ENCODE peak calls at places on chromosomes 2 and 18, in four cellular contexts. F is stomach, I is RWPE2, W is A549. Y is an unnamed sample.

GRCh38 chr18:68480196-68480595 is 234.7 kb downstream of the TMX3 start:
- DNase-seq in I (no peak), W (no peak), F (no peak), Y (no peak)

GRCh38 chr2:197073701-197074433 is 147.4 kb upstream of the PGAP1 start:
- DNase-seq in I (no peak), W (no peak), F (peak), Y (no peak)

GRCh38 chr2:222268311-222268980 is 30.4 kb downstream of the PAX3 start:
- DNase-seq in I (no peak), F (no peak), W (no peak), Y (no peak)

GRCh38 chr2:191571163-191571769 is 106.7 kb upstream of the NABP1 start:
- DNase-seq in F (no peak), W (peak), I (no peak), Y (peak)

GRCh38 chr18:54742654-54743053 is 85.6 kb upstream of the RAB27B start:
- DNase-seq in W (no peak), I (no peak), F (peak), Y (peak)

GRCh38 chr2:99880148-99880983 is 262.0 kb downstream of the AFF3 start:
- DNase-seq in W (no peak), I (peak), F (no peak), Y (no peak)

GRCh38 chr18:57052759-57053158 is 94.1 kb upstream of the BOD1L2 start:
- DNase-seq in W (no peak), F (no peak), I (no peak), Y (no peak)

GRCh38 chr2:5691659-5692529 is at the start of gene SOX11:
- DNase-seq in W (no peak), I (no peak), F (no peak), Y (peak)

GRCh38 chr2:202079289-202079688 is 6.2 kb downstream of the KIAA2012 start:
- DNase-seq in I (no peak), F (no peak), W (no peak), Y (no peak)

GRCh38 chr2:54859997-54860701 is 136.7 kb downstream of the EML6 start:
- DNase-seq in F (no peak), W (peak), I (no peak), Y (peak)

GRCh38 chr18:8841781-8842485 is 136.6 kb downstream of the MTCL1 start:
- DNase-seq in F (no peak), I (no peak), W (no peak), Y (no peak)

GRCh38 chr2:26178746-26179436 is 6.0 kb downstream of the GAREM2 start:
- DNase-seq in W (no peak), I (no peak), F (peak), Y (no peak)

GRCh38 chr18:28766721-28767120 is 589.8 kb upstream of the CDH2 start:
- DNase-seq in F (no peak), W (no peak), I (no peak), Y (no peak)

GRCh38 chr2:54801422-54801821 is 78.0 kb downstream of the EML6 start:
- DNase-seq in F (no peak), I (no peak), W (no peak), Y (no peak)

GRCh38 chr2:180656455-180656847 is 324.0 kb upstream of the UBE2E3 start:
- DNase-seq in I (no peak), W (peak), F (no peak), Y (no peak)

GRCh38 chr18:59469463-59470180 is 110.6 kb upstream of the LMAN1 start:
- DNase-seq in I (no peak), F (no peak), W (no peak), Y (no peak)

GRCh38 chr18:34709631-34710429 is at the start of gene DTNA:
- DNase-seq in I (no peak), W (no peak), F (no peak), Y (peak)

GRCh38 chr2:239985356-239985755 is 39.8 kb downstream of the NDUFA10 start:
- DNase-seq in I (no peak), W (no peak), F (no peak), Y (no peak)

GRCh38 chr2:152391318-152391717 is 56.3 kb downstream of the FMNL2 start:
- DNase-seq in W (no peak), I (no peak), F (no peak), Y (no peak)

GRCh38 chr2:213232649-213233437 is 51.4 kb upstream of the SPAG16 start:
- DNase-seq in I (no peak), W (no peak), F (no peak), Y (no peak)

GRCh38 chr2:65142515-65142914 is 12.6 kb upstream of the RAB1A start:
- DNase-seq in I (no peak), F (no peak), W (no peak), Y (no peak)

GRCh38 chr2:30412392-30413321 is 34.4 kb upstream of the LCLAT1 start:
- DNase-seq in I (no peak), W (no peak), F (no peak), Y (no peak)

GRCh38 chr2:9310390-9310789 is 103.8 kb downstream of the ASAP2 start:
- DNase-seq in W (peak), F (peak), I (no peak), Y (peak)

DNA sequence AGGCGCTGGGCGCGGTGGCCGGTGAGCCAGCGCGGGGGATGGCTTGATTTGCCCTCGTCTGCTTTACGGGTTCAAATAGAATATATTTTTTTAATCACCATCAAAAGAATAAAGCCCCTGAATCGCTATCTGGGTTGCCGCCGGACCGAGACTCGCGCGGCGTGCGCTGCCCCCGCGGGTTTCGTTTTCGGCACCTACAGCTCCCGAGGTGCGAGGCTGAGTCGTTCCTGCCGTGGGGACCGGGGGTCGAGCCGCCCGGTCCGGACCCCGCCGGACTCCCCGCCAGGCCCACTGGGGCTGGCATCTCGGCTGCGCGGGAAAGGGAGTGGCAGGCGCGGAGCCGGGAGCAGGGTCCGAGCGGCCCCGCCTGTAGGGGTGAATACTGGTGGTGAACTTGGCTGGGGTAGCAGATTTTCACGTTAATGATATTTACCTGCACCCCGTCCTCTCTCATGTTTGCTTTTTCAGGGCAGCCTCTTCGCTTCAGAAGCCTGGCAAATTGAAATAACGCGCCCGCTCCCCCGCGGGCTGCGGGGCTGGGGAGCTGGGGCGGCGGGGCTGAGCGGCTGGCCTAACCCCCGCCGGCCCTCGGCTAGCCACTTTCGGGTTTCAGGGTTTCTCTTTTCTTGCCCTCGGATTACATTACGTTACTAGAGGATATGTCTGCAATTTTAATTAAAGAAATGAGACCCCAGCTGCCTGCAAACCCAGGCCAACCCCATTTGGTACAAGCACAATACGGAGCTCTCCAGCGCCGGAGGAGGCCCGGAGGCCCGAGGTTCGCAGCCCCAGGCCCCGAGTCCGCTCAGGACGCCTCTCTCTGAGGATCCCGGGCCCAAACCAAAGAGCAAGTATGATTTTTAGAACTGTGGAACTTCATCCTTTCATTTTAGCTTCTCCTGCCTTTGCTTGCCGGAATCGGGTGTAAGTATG is 1.7 kb upstream of the CELF4 start:
- DNase-seq in F (no peak), I (no peak), W (no peak), Y (no peak)
- H3K4me3 ChIP-seq in F (peak), I (peak), W (peak), Y (no peak)

DNA sequence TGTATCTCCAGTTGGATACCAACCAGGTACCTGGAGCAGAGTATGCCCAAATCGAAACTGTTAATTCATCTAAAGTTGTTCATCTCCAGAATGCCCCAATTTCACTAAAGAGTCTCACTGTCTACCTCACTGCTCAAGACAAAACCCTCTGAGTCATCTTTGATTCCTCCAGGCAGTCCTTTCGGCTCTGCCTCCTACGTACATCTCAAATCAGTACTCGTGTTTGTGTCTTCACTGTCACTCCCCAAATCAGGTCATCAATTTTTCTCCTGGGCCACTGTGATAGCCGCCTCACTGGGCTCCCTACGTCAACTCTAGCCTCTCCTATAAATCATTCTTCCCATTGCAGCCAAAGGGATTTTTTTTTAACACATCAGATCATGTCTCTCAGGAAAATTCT is 42.1 kb upstream of the TTC39C start:
- DNase-seq in W (no peak), I (no peak), F (no peak), Y (no peak)
- TF ChIP-seq CTCF in W (no peak), I (no peak), F (no peak), Y (no peak)

GRCh38 chr2:130892793-130893785 is 56.4 kb downstream of the ARHGEF4 start:
- DNase-seq in I (no peak), F (no peak), W (no peak), Y (no peak)
- H3K4me3 ChIP-seq in I (no peak), F (no peak), W (no peak), Y (no peak)

DNA sequence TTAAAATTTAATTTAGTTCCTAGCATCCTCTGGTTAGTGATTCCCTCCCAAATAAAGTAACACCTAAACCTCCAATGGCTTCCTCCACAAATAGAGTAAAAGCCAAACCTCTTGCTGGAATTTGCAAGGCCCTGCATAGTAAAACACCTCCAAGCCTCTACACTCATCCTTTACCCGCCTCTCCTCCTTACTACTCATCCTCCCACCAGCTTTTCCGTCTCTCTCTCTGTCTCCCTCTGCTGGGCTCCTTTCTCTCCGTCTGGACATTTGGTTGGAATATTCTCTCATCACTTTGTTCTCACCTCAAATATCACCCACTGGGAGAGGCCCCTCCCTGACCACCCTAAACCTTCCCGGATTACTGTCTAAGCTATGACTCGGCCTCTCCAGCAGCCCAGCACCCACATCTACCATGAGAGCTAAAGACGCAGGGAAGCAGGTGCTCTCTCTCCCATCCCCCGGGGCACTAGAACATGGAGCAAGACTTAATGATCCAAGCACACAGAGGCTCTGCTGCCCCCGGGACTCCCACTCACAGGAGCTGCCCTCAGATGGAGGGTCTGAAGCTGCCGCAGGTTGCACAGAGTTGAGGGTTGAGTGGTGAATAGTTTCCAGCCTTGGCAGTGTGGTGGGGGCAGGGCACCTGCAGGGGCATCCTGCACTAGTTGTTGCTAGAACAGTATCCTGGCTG is 167.2 kb downstream of the FBXO15 start:
- DNase-seq in I (no peak), W (peak), F (no peak), Y (no peak)
- TF ChIP-seq CTCF in I (peak), W (peak), F (no peak), Y (peak)

DNA sequence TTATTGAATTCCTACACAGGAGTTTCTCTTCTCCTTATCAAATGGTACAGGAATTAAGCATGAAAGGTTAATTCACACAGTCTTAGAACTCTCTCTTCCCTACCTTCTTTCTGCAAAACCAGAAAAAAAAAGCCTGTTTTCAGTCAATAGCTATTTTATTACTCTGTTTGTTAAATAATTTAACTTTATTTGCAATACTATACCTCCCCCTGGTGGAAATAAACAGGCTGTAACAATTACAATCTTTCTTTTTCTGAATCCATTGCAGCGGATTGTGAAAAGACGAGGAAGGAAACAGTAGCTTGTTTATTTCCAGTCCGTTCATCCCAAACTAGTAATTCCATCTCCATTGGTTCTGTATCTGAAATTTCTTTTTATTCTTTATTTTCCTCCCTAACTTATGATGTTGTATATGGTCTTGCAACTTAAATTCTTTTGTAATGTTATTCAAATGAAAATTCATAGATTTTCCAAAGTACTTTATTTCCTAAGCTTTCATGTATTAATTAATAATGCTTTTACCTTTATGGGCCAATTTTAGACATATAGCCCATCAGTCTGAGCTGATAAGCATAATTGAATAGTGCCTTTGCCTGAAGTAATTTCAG is 165.2 kb downstream of the SH3BP4 start:
- DNase-seq in W (no peak), F (no peak), I (no peak), Y (no peak)
- H3K4me3 ChIP-seq in W (no peak), F (no peak), I (no peak), Y (no peak)

GRCh38 chr18:74896390-74896991 is 298.8 kb downstream of the ZNF407 start:
- DNase-seq in I (no peak), F (peak), W (no peak), Y (no peak)
- TF ChIP-seq CTCF in I (peak), F (no peak), W (peak), Y (peak)

GRCh38 chr2:216517447-216517846 is 18.8 kb downstream of the RPL37A start:
- DNase-seq in I (no peak), W (no peak), F (no peak), Y (no peak)
- H3K4me3 ChIP-seq in I (no peak), W (no peak), F (no peak), Y (no peak)

GRCh38 chr18:64017870-64018269 is 48.0 kb downstream of the SERPINB8 start:
- DNase-seq in F (no peak), W (peak), I (no peak), Y (peak)
- TF ChIP-seq CTCF in F (no peak), W (peak), I (peak), Y (peak)

GRCh38 chr2:28297531-28297930 is 95.1 kb upstream of the FOSL2 start:
- DNase-seq in F (no peak), I (no peak), W (no peak), Y (no peak)

GRCh38 chr2:28296904-28297303 is 95.8 kb upstream of the FOSL2 start:
- DNase-seq in F (no peak), W (no peak), I (no peak), Y (no peak)

GRCh38 chr2:28298406-28298805 is 94.3 kb upstream of the FOSL2 start:
- DNase-seq in I (no peak), W (no peak), F (no peak), Y (no peak)

GRCh38 chr2:28300921-28301341 is 91.7 kb upstream of the FOSL2 start:
- DNase-seq in W (no peak), I (no peak), F (no peak), Y (peak)

DNA sequence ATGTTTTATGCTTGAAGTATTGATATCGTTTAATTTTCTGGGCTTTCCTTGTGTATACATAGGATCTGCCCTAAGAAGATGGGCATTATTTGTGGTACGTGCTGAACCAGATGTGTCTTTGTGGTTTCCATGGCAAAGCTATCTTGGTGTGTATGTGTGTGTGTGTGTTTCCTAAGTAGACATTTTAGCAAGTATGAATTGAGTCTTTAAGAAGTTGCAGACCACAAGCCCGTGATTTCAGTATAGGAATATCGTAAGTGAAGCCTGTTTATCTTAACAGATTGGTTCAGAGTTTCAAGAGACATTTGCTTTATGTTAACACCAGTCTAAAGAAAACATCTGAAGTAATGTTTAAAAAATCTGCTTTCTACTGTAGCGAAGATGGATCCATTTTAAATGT is 92.2 kb upstream of the FOSL2 start:
- DNase-seq in F (no peak), W (no peak), I (no peak), Y (peak)
- H3K4me3 ChIP-seq in F (no peak), W (no peak), I (no peak), Y (peak)